ENCODE peak calls at places on chromosomes 13 and 19, in nine cellular contexts. One of them, this sample, is unnamed.

GRCh38 chr19:53196777-53197396 is 3.7 kb upstream of the ZNF665 start:
- DNase-seq in bronchial epithelial cell: peak
- DNase-seq in mesothelial cell of epicardium: peak
- DNase-seq in Calu3: peak
- DNase-seq in nephron progenitor cell: peak
- DNase-seq in tibial artery: peak
- DNase-seq in body of pancreas: peak
- DNase-seq in colonic mucosa: peak
- DNase-seq in Caco-2: peak
- DNase-seq in this sample: peak

GRCh38 chr13:46553521-46553885 is 533 bp downstream of the LRCH1 start:
- DNase-seq in Caco-2: no peak
- DNase-seq in bronchial epithelial cell: no peak
- DNase-seq in tibial artery: peak
- DNase-seq in colonic mucosa: peak
- DNase-seq in body of pancreas: no peak
- DNase-seq in mesothelial cell of epicardium: peak
- DNase-seq in Calu3: peak
- DNase-seq in nephron progenitor cell: peak
- DNase-seq in this sample: peak

GRCh38 chr13:26379831-26380230 is 125.9 kb downstream of the CDK8 start:
- DNase-seq in tibial artery: no peak
- DNase-seq in Calu3: no peak
- DNase-seq in Caco-2: no peak
- DNase-seq in colonic mucosa: no peak
- DNase-seq in body of pancreas: no peak
- DNase-seq in nephron progenitor cell: no peak
- DNase-seq in mesothelial cell of epicardium: no peak
- DNase-seq in bronchial epithelial cell: no peak
- DNase-seq in this sample: no peak

GRCh38 chr13:36131931-36132297 is 732 bp upstream of the DCLK1 start:
- DNase-seq in nephron progenitor cell: no peak
- DNase-seq in Calu3: no peak
- DNase-seq in mesothelial cell of epicardium: no peak
- DNase-seq in bronchial epithelial cell: no peak
- DNase-seq in Caco-2: no peak
- DNase-seq in body of pancreas: peak
- DNase-seq in colonic mucosa: peak
- DNase-seq in tibial artery: peak
- DNase-seq in this sample: no peak

GRCh38 chr13:76596216-76596615 is 290.0 kb downstream of the KCTD12 start:
- DNase-seq in mesothelial cell of epicardium: no peak
- DNase-seq in colonic mucosa: no peak
- DNase-seq in Calu3: no peak
- DNase-seq in nephron progenitor cell: no peak
- DNase-seq in tibial artery: no peak
- DNase-seq in Caco-2: no peak
- DNase-seq in body of pancreas: no peak
- DNase-seq in bronchial epithelial cell: no peak
- DNase-seq in this sample: no peak

GRCh38 chr13:47426126-47426849 is 529.4 kb upstream of the HTR2A start:
- DNase-seq in mesothelial cell of epicardium: no peak
- DNase-seq in tibial artery: peak
- DNase-seq in Calu3: peak
- DNase-seq in bronchial epithelial cell: peak
- DNase-seq in colonic mucosa: peak
- DNase-seq in Caco-2: no peak
- DNase-seq in body of pancreas: no peak
- DNase-seq in nephron progenitor cell: no peak
- DNase-seq in this sample: no peak

GRCh38 chr13:48161530-48162179 is 66.8 kb upstream of the MED4 start:
- DNase-seq in Calu3: no peak
- DNase-seq in mesothelial cell of epicardium: no peak
- DNase-seq in body of pancreas: peak
- DNase-seq in colonic mucosa: peak
- DNase-seq in Caco-2: no peak
- DNase-seq in bronchial epithelial cell: no peak
- DNase-seq in nephron progenitor cell: no peak
- DNase-seq in tibial artery: peak
- DNase-seq in this sample: no peak

GRCh38 chr19:10587022-10587838 is at the start of gene AP1M2:
- DNase-seq in colonic mucosa: peak
- DNase-seq in mesothelial cell of epicardium: no peak
- DNase-seq in tibial artery: no peak
- DNase-seq in bronchial epithelial cell: peak
- DNase-seq in body of pancreas: peak
- DNase-seq in Calu3: peak
- DNase-seq in nephron progenitor cell: no peak
- DNase-seq in Caco-2: peak
- DNase-seq in this sample: no peak

GRCh38 chr13:97287047-97287383 is 64.9 kb downstream of the MBNL2 start:
- DNase-seq in bronchial epithelial cell: no peak
- DNase-seq in body of pancreas: no peak
- DNase-seq in nephron progenitor cell: no peak
- DNase-seq in Caco-2: no peak
- DNase-seq in colonic mucosa: no peak
- DNase-seq in Calu3: no peak
- DNase-seq in mesothelial cell of epicardium: no peak
- DNase-seq in tibial artery: no peak
- DNase-seq in this sample: no peak

GRCh38 chr13:44573790-44574465 is 2.2 kb downstream of the TSC22D1 start:
- DNase-seq in nephron progenitor cell: peak
- DNase-seq in colonic mucosa: no peak
- DNase-seq in Calu3: peak
- DNase-seq in mesothelial cell of epicardium: no peak
- DNase-seq in bronchial epithelial cell: peak
- DNase-seq in body of pancreas: peak
- DNase-seq in Caco-2: no peak
- DNase-seq in tibial artery: no peak
- DNase-seq in this sample: no peak

DNA sequence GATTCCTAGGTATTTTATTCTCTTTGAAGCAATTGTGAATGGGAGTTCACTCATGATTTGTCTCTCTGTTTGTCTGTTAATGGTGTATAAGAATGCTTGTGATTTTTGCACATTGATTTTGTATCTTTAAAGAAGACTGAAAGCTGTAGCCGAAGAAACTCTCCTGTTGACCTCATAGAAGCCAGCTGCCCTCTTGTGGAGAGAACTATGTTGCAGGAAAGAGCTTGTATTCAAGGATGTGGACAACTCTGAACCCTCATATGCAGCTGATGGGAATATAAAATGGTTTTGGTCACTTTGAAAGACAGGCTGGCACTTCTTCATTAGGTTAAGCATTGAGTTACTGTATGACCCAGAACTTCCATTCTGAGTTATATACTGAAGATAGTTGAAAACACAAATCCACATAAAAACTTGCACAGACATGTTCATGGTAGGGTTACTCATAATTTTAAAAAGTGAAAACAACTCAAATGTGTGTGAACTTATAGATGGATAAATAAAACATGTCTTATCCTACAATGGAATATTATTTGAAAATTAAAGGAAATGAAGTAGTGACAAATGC is 65.8 kb upstream of the SLITRK6 start:
- DNase-seq in Calu3: peak
- DNase-seq in nephron progenitor cell: no peak
- DNase-seq in body of pancreas: no peak
- DNase-seq in mesothelial cell of epicardium: no peak
- DNase-seq in colonic mucosa: no peak
- DNase-seq in tibial artery: no peak
- DNase-seq in Caco-2: no peak
- DNase-seq in bronchial epithelial cell: peak
- DNase-seq in this sample: no peak
- TF ChIP-seq CTCF in Calu3: no peak
- TF ChIP-seq CTCF in nephron progenitor cell: peak
- TF ChIP-seq CTCF in body of pancreas: no peak
- TF ChIP-seq CTCF in mesothelial cell of epicardium: peak
- TF ChIP-seq CTCF in colonic mucosa: no peak
- TF ChIP-seq CTCF in tibial artery: no peak
- TF ChIP-seq CTCF in Caco-2: peak
- TF ChIP-seq CTCF in bronchial epithelial cell: peak
- TF ChIP-seq CTCF in this sample: peak

GRCh38 chr19:40431698-40432097 is 5.9 kb upstream of the SERTAD1 start:
- DNase-seq in tibial artery: no peak
- DNase-seq in Calu3: no peak
- DNase-seq in Caco-2: no peak
- DNase-seq in body of pancreas: no peak
- DNase-seq in bronchial epithelial cell: no peak
- DNase-seq in colonic mucosa: no peak
- DNase-seq in mesothelial cell of epicardium: no peak
- DNase-seq in nephron progenitor cell: no peak
- DNase-seq in this sample: no peak

GRCh38 chr19:40438284-40438683 is 5.9 kb downstream of the SERTAD3 start:
- DNase-seq in mesothelial cell of epicardium: no peak
- DNase-seq in Caco-2: no peak
- DNase-seq in bronchial epithelial cell: no peak
- DNase-seq in tibial artery: no peak
- DNase-seq in Calu3: no peak
- DNase-seq in colonic mucosa: no peak
- DNase-seq in body of pancreas: no peak
- DNase-seq in nephron progenitor cell: no peak
- DNase-seq in this sample: no peak

DNA sequence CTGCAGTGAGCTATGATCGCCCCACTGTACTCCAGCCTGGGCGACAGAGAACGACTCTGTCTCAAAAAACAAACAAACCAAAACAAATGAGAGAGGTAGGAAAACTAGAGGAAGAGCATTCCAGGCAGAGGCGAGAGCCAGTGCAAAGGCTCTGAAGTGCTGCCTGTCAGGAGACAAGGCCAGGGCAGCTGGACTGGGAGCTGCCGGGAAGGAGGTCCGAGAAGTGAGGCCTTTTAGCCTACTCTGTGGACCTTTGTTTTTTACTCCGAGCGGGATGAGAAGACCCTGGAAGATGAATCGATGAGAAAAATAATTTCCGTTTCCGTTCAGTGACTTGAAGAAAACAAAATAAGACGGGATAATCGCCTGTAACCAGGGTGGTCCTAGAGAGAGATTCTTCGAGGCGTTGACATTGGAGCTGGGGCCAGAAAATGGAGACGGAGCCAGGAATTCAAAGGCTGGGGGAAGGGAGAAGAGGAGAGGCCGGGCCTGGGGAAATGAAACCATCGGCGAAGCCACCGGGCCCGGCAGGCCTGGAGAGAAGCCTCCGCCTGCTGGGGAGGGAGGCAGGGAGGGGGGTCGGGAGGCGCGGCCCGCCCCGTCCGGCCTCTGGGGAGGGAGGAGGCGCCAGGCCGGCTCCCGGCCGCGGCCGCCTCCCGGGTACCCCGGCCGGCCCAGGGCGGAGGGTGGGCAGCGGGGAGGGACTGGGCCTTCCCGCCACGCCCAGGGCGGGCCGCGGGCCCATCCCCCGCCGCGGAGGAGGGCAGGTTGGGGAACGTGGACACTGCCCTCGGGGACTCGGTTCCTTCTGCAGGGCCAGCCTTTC is 7.8 kb upstream of the SERTAD1 start:
- DNase-seq in bronchial epithelial cell: peak
- DNase-seq in colonic mucosa: peak
- DNase-seq in Caco-2: peak
- DNase-seq in body of pancreas: peak
- DNase-seq in mesothelial cell of epicardium: peak
- DNase-seq in nephron progenitor cell: peak
- DNase-seq in Calu3: peak
- DNase-seq in tibial artery: peak
- DNase-seq in this sample: peak
- TF ChIP-seq CTCF in bronchial epithelial cell: no peak
- TF ChIP-seq CTCF in colonic mucosa: no peak
- TF ChIP-seq CTCF in Caco-2: no peak
- TF ChIP-seq CTCF in body of pancreas: no peak
- TF ChIP-seq CTCF in mesothelial cell of epicardium: no peak
- TF ChIP-seq CTCF in nephron progenitor cell: no peak
- TF ChIP-seq CTCF in Calu3: no peak
- TF ChIP-seq CTCF in tibial artery: no peak
- TF ChIP-seq CTCF in this sample: no peak

GRCh38 chr19:708154-709141 is at the start of gene PALM:
- DNase-seq in Calu3: no peak
- DNase-seq in nephron progenitor cell: peak
- DNase-seq in Caco-2: no peak
- DNase-seq in mesothelial cell of epicardium: peak
- DNase-seq in tibial artery: no peak
- DNase-seq in body of pancreas: no peak
- DNase-seq in bronchial epithelial cell: no peak
- DNase-seq in colonic mucosa: no peak
- DNase-seq in this sample: peak
- TF ChIP-seq CTCF in Calu3: no peak
- TF ChIP-seq CTCF in nephron progenitor cell: no peak
- TF ChIP-seq CTCF in Caco-2: no peak
- TF ChIP-seq CTCF in mesothelial cell of epicardium: no peak
- TF ChIP-seq CTCF in tibial artery: no peak
- TF ChIP-seq CTCF in body of pancreas: no peak
- TF ChIP-seq CTCF in bronchial epithelial cell: no peak
- TF ChIP-seq CTCF in colonic mucosa: no peak
- TF ChIP-seq CTCF in this sample: peak

DNA sequence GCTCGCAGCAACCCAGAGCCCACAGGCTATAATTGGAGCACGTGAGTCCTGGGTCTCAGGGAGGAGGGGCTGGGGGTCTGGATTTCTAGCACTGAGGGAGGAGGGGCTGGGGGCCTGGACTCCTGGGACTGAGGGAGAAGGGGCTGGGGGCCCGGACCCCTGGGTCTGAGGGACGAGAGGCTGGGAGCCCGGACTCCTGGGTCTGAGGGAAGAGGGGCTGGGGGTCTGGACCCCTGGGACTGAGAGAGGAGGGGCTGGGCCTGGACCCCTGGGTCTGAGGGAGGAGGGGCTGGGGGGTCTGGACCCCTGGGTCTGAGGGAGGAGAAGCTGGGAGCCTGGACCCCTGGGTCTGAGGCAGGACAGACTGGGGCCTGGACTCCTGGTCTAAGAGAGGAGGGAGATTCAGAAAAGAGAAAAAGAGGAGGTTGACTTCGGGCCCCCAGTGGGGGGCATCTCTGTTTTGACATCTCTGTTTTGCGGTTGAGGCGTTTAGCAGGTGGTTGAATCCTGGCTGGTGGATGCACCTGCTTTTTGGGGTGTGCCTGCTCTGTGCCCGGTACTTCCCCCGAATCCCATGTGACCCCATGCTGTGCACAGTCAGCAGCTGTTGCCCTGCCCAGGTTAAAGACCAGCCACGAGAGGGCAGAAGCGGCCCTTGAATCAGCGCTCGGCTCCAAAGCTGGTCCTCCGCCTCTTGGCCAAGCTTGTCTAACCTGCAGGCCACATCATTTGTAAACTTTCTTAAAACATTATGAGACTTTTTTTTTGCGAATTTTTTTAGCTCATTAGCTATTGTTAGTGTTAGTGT is 10.5 kb downstream of the PVR start:
- DNase-seq in nephron progenitor cell: peak
- DNase-seq in Caco-2: no peak
- DNase-seq in body of pancreas: peak
- DNase-seq in mesothelial cell of epicardium: no peak
- DNase-seq in tibial artery: peak
- DNase-seq in Calu3: peak
- DNase-seq in colonic mucosa: peak
- DNase-seq in bronchial epithelial cell: peak
- DNase-seq in this sample: peak
- TF ChIP-seq CTCF in nephron progenitor cell: peak
- TF ChIP-seq CTCF in Caco-2: peak
- TF ChIP-seq CTCF in body of pancreas: peak
- TF ChIP-seq CTCF in mesothelial cell of epicardium: no peak
- TF ChIP-seq CTCF in tibial artery: peak
- TF ChIP-seq CTCF in Calu3: peak
- TF ChIP-seq CTCF in colonic mucosa: peak
- TF ChIP-seq CTCF in bronchial epithelial cell: peak
- TF ChIP-seq CTCF in this sample: peak